ENCODE peak calls at places on chromosomes 6 and 20, in six cellular contexts. One of them, this sample, is unnamed.

GRCh38 chr6:27178860-27179259 is 68.6 kb upstream of the PRSS16 start:
- DNase-seq in AG09309: no peak
- DNase-seq in NCI-H69: no peak
- DNase-seq in spleen: no peak
- DNase-seq in stimulated activated CD8-positive, alpha-beta memory T cell treated with anti-CD3 and anti-CD28 coated beads, Interleukin-2, amount 100 ng/mL, for 48 hours: no peak
- DNase-seq in Right ventricle myocardium inferior: no peak
- DNase-seq in this sample: no peak

GRCh38 chr6:150567823-150568383 is 31.8 kb upstream of the PLEKHG1 start:
- DNase-seq in AG09309: no peak
- DNase-seq in NCI-H69: no peak
- DNase-seq in spleen: no peak
- DNase-seq in stimulated activated CD8-positive, alpha-beta memory T cell treated with anti-CD3 and anti-CD28 coated beads, Interleukin-2, amount 100 ng/mL, for 48 hours: no peak
- DNase-seq in Right ventricle myocardium inferior: no peak
- DNase-seq in this sample: no peak

GRCh38 chr6:136592930-136593673 is 42.9 kb upstream of the MAP7 start:
- DNase-seq in AG09309: peak
- DNase-seq in NCI-H69: no peak
- DNase-seq in spleen: no peak
- DNase-seq in stimulated activated CD8-positive, alpha-beta memory T cell treated with anti-CD3 and anti-CD28 coated beads, Interleukin-2, amount 100 ng/mL, for 48 hours: no peak
- DNase-seq in Right ventricle myocardium inferior: no peak
- DNase-seq in this sample: no peak

GRCh38 chr20:44829688-44830087 is 19.3 kb upstream of the RIMS4 start:
- DNase-seq in AG09309: no peak
- DNase-seq in NCI-H69: no peak
- DNase-seq in spleen: no peak
- DNase-seq in stimulated activated CD8-positive, alpha-beta memory T cell treated with anti-CD3 and anti-CD28 coated beads, Interleukin-2, amount 100 ng/mL, for 48 hours: no peak
- DNase-seq in Right ventricle myocardium inferior: no peak
- DNase-seq in this sample: no peak

GRCh38 chr20:3777726-3778629 is 3.3 kb downstream of the SPEF1 start:
- DNase-seq in AG09309: no peak
- DNase-seq in NCI-H69: peak
- DNase-seq in spleen: peak
- DNase-seq in stimulated activated CD8-positive, alpha-beta memory T cell treated with anti-CD3 and anti-CD28 coated beads, Interleukin-2, amount 100 ng/mL, for 48 hours: peak
- DNase-seq in Right ventricle myocardium inferior: peak
- DNase-seq in this sample: peak

GRCh38 chr20:41895216-41895615 is 277.0 kb upstream of the CHD6 start:
- DNase-seq in AG09309: no peak
- DNase-seq in NCI-H69: no peak
- DNase-seq in spleen: no peak
- DNase-seq in stimulated activated CD8-positive, alpha-beta memory T cell treated with anti-CD3 and anti-CD28 coated beads, Interleukin-2, amount 100 ng/mL, for 48 hours: no peak
- DNase-seq in Right ventricle myocardium inferior: no peak
- DNase-seq in this sample: no peak

GRCh38 chr6:119479860-119480655 is 130.5 kb upstream of the MAN1A1 start:
- DNase-seq in AG09309: peak
- DNase-seq in NCI-H69: peak
- DNase-seq in spleen: no peak
- DNase-seq in stimulated activated CD8-positive, alpha-beta memory T cell treated with anti-CD3 and anti-CD28 coated beads, Interleukin-2, amount 100 ng/mL, for 48 hours: no peak
- DNase-seq in Right ventricle myocardium inferior: no peak
- DNase-seq in this sample: no peak

GRCh38 chr6:54813901-54814300 is 32.7 kb upstream of the FAM83B start:
- DNase-seq in AG09309: no peak
- DNase-seq in NCI-H69: peak
- DNase-seq in spleen: no peak
- DNase-seq in stimulated activated CD8-positive, alpha-beta memory T cell treated with anti-CD3 and anti-CD28 coated beads, Interleukin-2, amount 100 ng/mL, for 48 hours: no peak
- DNase-seq in Right ventricle myocardium inferior: no peak
- DNase-seq in this sample: no peak

GRCh38 chr6:47138046-47138445 is 95.9 kb upstream of the ADGRF1 start:
- DNase-seq in AG09309: peak
- DNase-seq in NCI-H69: no peak
- DNase-seq in spleen: no peak
- DNase-seq in stimulated activated CD8-positive, alpha-beta memory T cell treated with anti-CD3 and anti-CD28 coated beads, Interleukin-2, amount 100 ng/mL, for 48 hours: no peak
- DNase-seq in Right ventricle myocardium inferior: no peak
- DNase-seq in this sample: no peak

GRCh38 chr20:25319241-25320034 is 71.2 kb downstream of the ABHD12 start:
- DNase-seq in AG09309: no peak
- DNase-seq in NCI-H69: peak
- DNase-seq in spleen: peak
- DNase-seq in stimulated activated CD8-positive, alpha-beta memory T cell treated with anti-CD3 and anti-CD28 coated beads, Interleukin-2, amount 100 ng/mL, for 48 hours: no peak
- DNase-seq in Right ventricle myocardium inferior: no peak
- DNase-seq in this sample: peak

GRCh38 chr6:151284431-151285060 is 44.8 kb downstream of the AKAP12 start:
- DNase-seq in AG09309: no peak
- DNase-seq in NCI-H69: no peak
- DNase-seq in spleen: no peak
- DNase-seq in stimulated activated CD8-positive, alpha-beta memory T cell treated with anti-CD3 and anti-CD28 coated beads, Interleukin-2, amount 100 ng/mL, for 48 hours: no peak
- DNase-seq in Right ventricle myocardium inferior: no peak
- DNase-seq in this sample: no peak

GRCh38 chr20:11195899-11196558 is 522.2 kb upstream of the JAG1 start:
- DNase-seq in AG09309: no peak
- DNase-seq in NCI-H69: no peak
- DNase-seq in spleen: no peak
- DNase-seq in stimulated activated CD8-positive, alpha-beta memory T cell treated with anti-CD3 and anti-CD28 coated beads, Interleukin-2, amount 100 ng/mL, for 48 hours: no peak
- DNase-seq in Right ventricle myocardium inferior: no peak
- DNase-seq in this sample: no peak

GRCh38 chr20:63079971-63080370 is 73.2 kb upstream of the BHLHE23 start:
- DNase-seq in AG09309: no peak
- DNase-seq in NCI-H69: no peak
- DNase-seq in spleen: no peak
- DNase-seq in stimulated activated CD8-positive, alpha-beta memory T cell treated with anti-CD3 and anti-CD28 coated beads, Interleukin-2, amount 100 ng/mL, for 48 hours: no peak
- DNase-seq in Right ventricle myocardium inferior: no peak
- DNase-seq in this sample: no peak